ENCODE peak calls at places on chromosomes 7 and 10, in seven cellular contexts. One of them, this sample, is unnamed.

GRCh38 chr7:123275036-123275753 is 75.4 kb upstream of the SLC13A1 start:
- DNase-seq in naive B cell: no peak
- DNase-seq in AML-193: no peak
- DNase-seq in mucosa of gallbladder: no peak
- DNase-seq in iPS-NIHi11: no peak
- DNase-seq in activated CD4-positive, CD25-positive, alpha-beta regulatory T cell: no peak
- DNase-seq in stimulated activated CD4-positive, alpha-beta T cell treated with anti-CD3 and anti-CD28 coated beads, Interleukin-1b, Interleukin-23, amount 100 ng/mL, for 4 hours: no peak
- DNase-seq in this sample: no peak

GRCh38 chr7:86407291-86407690 is 236.4 kb upstream of the GRM3 start:
- DNase-seq in naive B cell: no peak
- DNase-seq in AML-193: no peak
- DNase-seq in mucosa of gallbladder: no peak
- DNase-seq in iPS-NIHi11: no peak
- DNase-seq in activated CD4-positive, CD25-positive, alpha-beta regulatory T cell: no peak
- DNase-seq in stimulated activated CD4-positive, alpha-beta T cell treated with anti-CD3 and anti-CD28 coated beads, Interleukin-1b, Interleukin-23, amount 100 ng/mL, for 4 hours: no peak
- DNase-seq in this sample: no peak

GRCh38 chr10:117684673-117685211 is 142.2 kb downstream of the EMX2 start:
- DNase-seq in naive B cell: no peak
- DNase-seq in AML-193: no peak
- DNase-seq in mucosa of gallbladder: no peak
- DNase-seq in iPS-NIHi11: peak
- DNase-seq in activated CD4-positive, CD25-positive, alpha-beta regulatory T cell: no peak
- DNase-seq in stimulated activated CD4-positive, alpha-beta T cell treated with anti-CD3 and anti-CD28 coated beads, Interleukin-1b, Interleukin-23, amount 100 ng/mL, for 4 hours: no peak
- DNase-seq in this sample: peak

GRCh38 chr10:95531994-95532399 is 29.2 kb downstream of the SORBS1 start:
- DNase-seq in naive B cell: no peak
- DNase-seq in AML-193: no peak
- DNase-seq in mucosa of gallbladder: no peak
- DNase-seq in iPS-NIHi11: no peak
- DNase-seq in activated CD4-positive, CD25-positive, alpha-beta regulatory T cell: no peak
- DNase-seq in stimulated activated CD4-positive, alpha-beta T cell treated with anti-CD3 and anti-CD28 coated beads, Interleukin-1b, Interleukin-23, amount 100 ng/mL, for 4 hours: no peak
- DNase-seq in this sample: no peak

GRCh38 chr10:92891885-92892705 is 43.8 kb downstream of the EXOC6 start:
- DNase-seq in naive B cell: no peak
- DNase-seq in AML-193: no peak
- DNase-seq in mucosa of gallbladder: peak
- DNase-seq in iPS-NIHi11: peak
- DNase-seq in activated CD4-positive, CD25-positive, alpha-beta regulatory T cell: no peak
- DNase-seq in stimulated activated CD4-positive, alpha-beta T cell treated with anti-CD3 and anti-CD28 coated beads, Interleukin-1b, Interleukin-23, amount 100 ng/mL, for 4 hours: no peak
- DNase-seq in this sample: peak

GRCh38 chr10:7896297-7896696 is 78.0 kb downstream of the TAF3 start:
- DNase-seq in naive B cell: no peak
- DNase-seq in AML-193: no peak
- DNase-seq in mucosa of gallbladder: no peak
- DNase-seq in iPS-NIHi11: no peak
- DNase-seq in activated CD4-positive, CD25-positive, alpha-beta regulatory T cell: no peak
- DNase-seq in stimulated activated CD4-positive, alpha-beta T cell treated with anti-CD3 and anti-CD28 coated beads, Interleukin-1b, Interleukin-23, amount 100 ng/mL, for 4 hours: no peak
- DNase-seq in this sample: no peak

GRCh38 chr10:85861513-85862197 is 504.9 kb downstream of the GRID1 start:
- DNase-seq in naive B cell: no peak
- DNase-seq in AML-193: no peak
- DNase-seq in mucosa of gallbladder: no peak
- DNase-seq in iPS-NIHi11: no peak
- DNase-seq in activated CD4-positive, CD25-positive, alpha-beta regulatory T cell: no peak
- DNase-seq in stimulated activated CD4-positive, alpha-beta T cell treated with anti-CD3 and anti-CD28 coated beads, Interleukin-1b, Interleukin-23, amount 100 ng/mL, for 4 hours: no peak
- DNase-seq in this sample: no peak

GRCh38 chr7:2610898-2611297 is 20.9 kb upstream of the TTYH3 start:
- DNase-seq in naive B cell: no peak
- DNase-seq in AML-193: no peak
- DNase-seq in mucosa of gallbladder: no peak
- DNase-seq in iPS-NIHi11: no peak
- DNase-seq in activated CD4-positive, CD25-positive, alpha-beta regulatory T cell: no peak
- DNase-seq in stimulated activated CD4-positive, alpha-beta T cell treated with anti-CD3 and anti-CD28 coated beads, Interleukin-1b, Interleukin-23, amount 100 ng/mL, for 4 hours: no peak
- DNase-seq in this sample: no peak

GRCh38 chr7:34086064-34086463 is 180.7 kb downstream of the BMPER start:
- DNase-seq in naive B cell: no peak
- DNase-seq in AML-193: no peak
- DNase-seq in mucosa of gallbladder: no peak
- DNase-seq in iPS-NIHi11: no peak
- DNase-seq in activated CD4-positive, CD25-positive, alpha-beta regulatory T cell: no peak
- DNase-seq in stimulated activated CD4-positive, alpha-beta T cell treated with anti-CD3 and anti-CD28 coated beads, Interleukin-1b, Interleukin-23, amount 100 ng/mL, for 4 hours: no peak
- DNase-seq in this sample: no peak

GRCh38 chr7:158310924-158311713 is 276.5 kb downstream of the PTPRN2 start:
- DNase-seq in naive B cell: no peak
- DNase-seq in AML-193: no peak
- DNase-seq in mucosa of gallbladder: no peak
- DNase-seq in iPS-NIHi11: no peak
- DNase-seq in activated CD4-positive, CD25-positive, alpha-beta regulatory T cell: no peak
- DNase-seq in stimulated activated CD4-positive, alpha-beta T cell treated with anti-CD3 and anti-CD28 coated beads, Interleukin-1b, Interleukin-23, amount 100 ng/mL, for 4 hours: no peak
- DNase-seq in this sample: no peak

GRCh38 chr7:48112431-48113165 is 23.5 kb downstream of the UPP1 start:
- DNase-seq in naive B cell: no peak
- DNase-seq in AML-193: no peak
- DNase-seq in mucosa of gallbladder: no peak
- DNase-seq in iPS-NIHi11: no peak
- DNase-seq in activated CD4-positive, CD25-positive, alpha-beta regulatory T cell: no peak
- DNase-seq in stimulated activated CD4-positive, alpha-beta T cell treated with anti-CD3 and anti-CD28 coated beads, Interleukin-1b, Interleukin-23, amount 100 ng/mL, for 4 hours: no peak
- DNase-seq in this sample: no peak

GRCh38 chr10:43282881-43283280 is 16.0 kb upstream of the RASGEF1A start:
- DNase-seq in naive B cell: no peak
- DNase-seq in AML-193: no peak
- DNase-seq in mucosa of gallbladder: no peak
- DNase-seq in iPS-NIHi11: peak
- DNase-seq in activated CD4-positive, CD25-positive, alpha-beta regulatory T cell: no peak
- DNase-seq in stimulated activated CD4-positive, alpha-beta T cell treated with anti-CD3 and anti-CD28 coated beads, Interleukin-1b, Interleukin-23, amount 100 ng/mL, for 4 hours: no peak
- DNase-seq in this sample: no peak

GRCh38 chr10:105024184-105024583 is 383.1 kb downstream of the SORCS3 start:
- DNase-seq in naive B cell: no peak
- DNase-seq in AML-193: no peak
- DNase-seq in mucosa of gallbladder: no peak
- DNase-seq in iPS-NIHi11: peak
- DNase-seq in activated CD4-positive, CD25-positive, alpha-beta regulatory T cell: no peak
- DNase-seq in stimulated activated CD4-positive, alpha-beta T cell treated with anti-CD3 and anti-CD28 coated beads, Interleukin-1b, Interleukin-23, amount 100 ng/mL, for 4 hours: no peak
- DNase-seq in this sample: no peak

GRCh38 chr7:69395072-69395714 is 203.1 kb upstream of the AUTS2 start:
- DNase-seq in naive B cell: no peak
- DNase-seq in AML-193: no peak
- DNase-seq in mucosa of gallbladder: peak
- DNase-seq in iPS-NIHi11: no peak
- DNase-seq in activated CD4-positive, CD25-positive, alpha-beta regulatory T cell: no peak
- DNase-seq in stimulated activated CD4-positive, alpha-beta T cell treated with anti-CD3 and anti-CD28 coated beads, Interleukin-1b, Interleukin-23, amount 100 ng/mL, for 4 hours: no peak
- DNase-seq in this sample: no peak

GRCh38 chr7:51645298-51645697 is 328.7 kb upstream of the COBL start:
- DNase-seq in naive B cell: no peak
- DNase-seq in AML-193: no peak
- DNase-seq in mucosa of gallbladder: no peak
- DNase-seq in iPS-NIHi11: peak
- DNase-seq in activated CD4-positive, CD25-positive, alpha-beta regulatory T cell: no peak
- DNase-seq in stimulated activated CD4-positive, alpha-beta T cell treated with anti-CD3 and anti-CD28 coated beads, Interleukin-1b, Interleukin-23, amount 100 ng/mL, for 4 hours: no peak
- DNase-seq in this sample: no peak

GRCh38 chr10:33381897-33382578 is 47.6 kb upstream of the NRP1 start:
- DNase-seq in naive B cell: no peak
- DNase-seq in AML-193: no peak
- DNase-seq in mucosa of gallbladder: peak
- DNase-seq in iPS-NIHi11: no peak
- DNase-seq in activated CD4-positive, CD25-positive, alpha-beta regulatory T cell: no peak
- DNase-seq in stimulated activated CD4-positive, alpha-beta T cell treated with anti-CD3 and anti-CD28 coated beads, Interleukin-1b, Interleukin-23, amount 100 ng/mL, for 4 hours: no peak
- DNase-seq in this sample: peak

GRCh38 chr10:25493122-25493893 is 318.5 kb downstream of the GPR158 start:
- DNase-seq in naive B cell: no peak
- DNase-seq in AML-193: no peak
- DNase-seq in mucosa of gallbladder: no peak
- DNase-seq in iPS-NIHi11: peak
- DNase-seq in activated CD4-positive, CD25-positive, alpha-beta regulatory T cell: no peak
- DNase-seq in stimulated activated CD4-positive, alpha-beta T cell treated with anti-CD3 and anti-CD28 coated beads, Interleukin-1b, Interleukin-23, amount 100 ng/mL, for 4 hours: no peak
- DNase-seq in this sample: no peak